ENCODE peak calls at places on chromosome 21, in seven cellular contexts. H is HFFc6, G is mesothelial cell of epicardium, P is GM23338, A is AG04450, L is pancreas, F is IMR-90. Z is an unnamed sample.

GRCh38 chr21:41613421-41613998 is 105.6 kb upstream of the TMPRSS2 start:
- DNase-seq in P (no peak), F (no peak), L (no peak), A (no peak), G (no peak), H (no peak), Z (no peak)

GRCh38 chr21:35940074-35940927 is 120.0 kb downstream of the SETD4 start:
- DNase-seq in G (no peak), A (peak; percentile 57), H (peak; percentile 75), F (peak; percentile 81), P (peak; percentile 80), L (no peak), Z (peak; percentile 42)

GRCh38 chr21:8989261-8989882 is 1532.0 kb upstream of the TPTE start:
- DNase-seq in P (peak; percentile 86), G (no peak), H (no peak), F (no peak), L (no peak), A (no peak), Z (no peak)

GRCh38 chr21:19523731-19524130 is 1120.1 kb upstream of the TMPRSS15 start:
- DNase-seq in A (no peak), G (no peak), H (no peak), F (no peak), L (no peak), P (no peak), Z (no peak)

GRCh38 chr21:25176637-25177412 is 430.5 kb downstream of the MRPL39 start:
- DNase-seq in F (peak; percentile 5), A (no peak), L (no peak), P (no peak), G (no peak), H (peak; percentile 8), Z (no peak)

GRCh38 chr21:41827951-41828883 is 50.9 kb downstream of the PRDM15 start:
- DNase-seq in P (no peak), L (no peak), F (no peak), H (no peak), G (no peak), A (no peak), Z (no peak)

GRCh38 chr21:45948576-45949141 is 32.9 kb upstream of the COL6A1 start:
- DNase-seq in H (no peak), F (no peak), A (no peak), G (no peak), L (no peak), P (peak; percentile 6), Z (no peak)

GRCh38 chr21:45094412-45094811 is 20.0 kb downstream of the ADARB1 start:
- DNase-seq in G (no peak), L (no peak), H (no peak), P (no peak), F (no peak), A (no peak), Z (no peak)

GRCh38 chr21:43971201-43971991 is 40.7 kb upstream of the TRAPPC10 start:
- DNase-seq in L (no peak), H (no peak), F (no peak), G (no peak), A (no peak), P (no peak), Z (no peak)

GRCh38 chr21:41643246-41643966 is 123.4 kb downstream of the RIPK4 start:
- DNase-seq in F (no peak), G (no peak), P (no peak), A (no peak), L (no peak), H (no peak), Z (no peak)

GRCh38 chr21:41701749-41702148 is 65.1 kb downstream of the RIPK4 start:
- DNase-seq in L (no peak), H (no peak), F (peak; percentile 8), P (no peak), A (no peak), G (no peak), Z (no peak)

GRCh38 chr21:43766734-43767497 is 9.2 kb downstream of the CSTB start:
- DNase-seq in F (no peak), P (no peak), H (no peak), G (no peak), L (no peak), A (no peak), Z (no peak)

GRCh38 chr21:29187939-29188338 is 57.5 kb downstream of the MAP3K7CL start:
- DNase-seq in F (peak; percentile 96), A (peak; percentile 74), L (peak; percentile 58), H (peak; percentile 82), P (no peak), G (no peak), Z (peak; percentile 52)

GRCh38 chr21:39327727-39328126 is 14.3 kb upstream of the BRWD1 start:
- DNase-seq in G (no peak), H (no peak), P (no peak), F (no peak), L (no peak), A (no peak), Z (no peak)
- TF ChIP-seq CTCF in G (no peak), H (no peak), P (no peak), F (no peak), L (no peak), A (no peak), Z (no peak)

GRCh38 chr21:36955783-36956182 is 10.7 kb downstream of the HLCS start:
- DNase-seq in G (no peak), P (no peak), F (no peak), A (no peak), H (no peak), L (no peak), Z (no peak)
- TF ChIP-seq CTCF in G (no peak), P (no peak), F (no peak), A (no peak), H (no peak), L (no peak), Z (no peak)

GRCh38 chr21:15679630-15680029 is 50.2 kb upstream of the USP25 start:
- DNase-seq in A (no peak), L (no peak), H (no peak), P (peak; percentile 29), G (no peak), F (no peak), Z (no peak)
- TF ChIP-seq CTCF in A (no peak), L (no peak), H (no peak), P (peak; percentile 45), G (no peak), F (no peak), Z (peak; percentile 29)

GRCh38 chr21:26909972-26910371 is 56.9 kb downstream of the ADAMTS5 start:
- DNase-seq in G (no peak), F (no peak), A (no peak), P (peak; percentile 89), L (no peak), H (no peak), Z (peak; percentile 22)
- TF ChIP-seq CTCF in G (no peak), F (no peak), A (peak; percentile 16), P (peak; percentile 54), L (no peak), H (peak; percentile 41), Z (peak; percentile 60)

GRCh38 chr21:31064803-31065202 is 26.5 kb upstream of the KRTAP19-8 start:
- DNase-seq in F (no peak), A (no peak), G (no peak), H (no peak), L (no peak), P (no peak), Z (no peak)
- TF ChIP-seq CTCF in F (no peak), A (no peak), G (no peak), H (no peak), L (no peak), P (no peak), Z (no peak)

GRCh38 chr21:16070207-16070651 is 340.4 kb downstream of the USP25 start:
- DNase-seq in G (no peak), H (peak; percentile 22), P (no peak), L (no peak), F (no peak), A (no peak), Z (no peak)
- TF ChIP-seq CTCF in G (no peak), H (peak; percentile 67), P (no peak), L (no peak), F (no peak), A (no peak), Z (no peak)

Z was measured in epithelial cell of proximal tubule.